ENCODE peak calls at places on chromosomes 4 and X, in four cellular contexts. M is heart right ventricle, O is body of pancreas, S is A549. F is an unnamed sample.

GRCh38 chr4:86847576-86847975 is 1.6 kb downstream of the SLC10A6 start:
- DNase-seq in M (no peak), O (no peak), S (no peak), F (no peak)

GRCh38 chrX:101485212-101486064 is at the start of gene ARMCX4:
- DNase-seq in M (peak), O (peak), S (no peak), F (peak)

GRCh38 chrX:10050481-10050880 is 83.3 kb downstream of the CLDN34 start:
- DNase-seq in M (peak), O (no peak), S (no peak), F (peak)

GRCh38 chr4:3851881-3852280 is 85.7 kb downstream of the ADRA2C start:
- DNase-seq in M (no peak), O (no peak), S (no peak), F (no peak)

GRCh38 chr4:139502312-139502946 is 48.5 kb downstream of the RAB33B start:
- DNase-seq in M (no peak), O (no peak), S (no peak), F (no peak)

GRCh38 chrX:3371163-3371562 is 24.7 kb upstream of the MXRA5 start:
- DNase-seq in M (no peak), O (no peak), S (no peak), F (no peak)

GRCh38 chr4:38889143-38889542 is 21.5 kb downstream of the FAM114A1 start:
- DNase-seq in M (no peak), O (no peak), S (peak), F (no peak)

GRCh38 chrX:3206314-3206713 is 140.1 kb downstream of the MXRA5 start:
- DNase-seq in M (no peak), O (no peak), S (no peak), F (no peak)

GRCh38 chr4:108433832-108434231 is 186.5 kb upstream of the RPL34 start:
- DNase-seq in M (no peak), O (no peak), S (no peak), F (no peak)

GRCh38 chr4:65924843-65925242 is 254.6 kb upstream of the EPHA5 start:
- DNase-seq in M (no peak), O (no peak), S (no peak), F (no peak)

GRCh38 chr4:128823025-128823661 is 13.6 kb downstream of the JADE1 start:
- DNase-seq in M (no peak), O (no peak), S (peak), F (no peak)

GRCh38 chr4:112060212-112060611 is 85.0 kb upstream of the FAM241A start:
- DNase-seq in M (no peak), O (no peak), S (peak), F (peak)

GRCh38 chr4:169225058-169225751 is 45.6 kb downstream of the SH3RF1 start:
- DNase-seq in M (no peak), O (no peak), S (peak), F (no peak)

GRCh38 chr4:23921993-23922392 is 32.1 kb upstream of the PPARGC1A start:
- DNase-seq in M (no peak), O (no peak), S (no peak), F (no peak)

GRCh38 chr4:153790962-153791551 is 2.2 kb upstream of the SFRP2 start:
- DNase-seq in M (no peak), O (peak), S (peak), F (peak)

GRCh38 chrX:150508461-150509367 is 59.7 kb upstream of the MTM1 start:
- DNase-seq in M (peak), O (peak), S (no peak), F (peak)

GRCh38 chr4:78592104-78592783 is 40.7 kb downstream of the ANXA3 start:
- DNase-seq in M (no peak), O (no peak), S (peak), F (peak)

GRCh38 chrX:15947648-15948317 is 93.2 kb upstream of the AP1S2 start:
- DNase-seq in M (no peak), O (no peak), S (peak), F (peak)

GRCh38 chr4:84647307-84647884 is 64.5 kb downstream of the CDS1 start:
- DNase-seq in M (no peak), O (no peak), S (no peak), F (no peak)

GRCh38 chrX:31127716-31128115 is 55.9 kb upstream of the FTHL17 start:
- DNase-seq in M (no peak), O (no peak), S (no peak), F (no peak)

GRCh38 chrX:31126205-31126604 is 54.4 kb upstream of the FTHL17 start:
- DNase-seq in M (no peak), O (no peak), S (no peak), F (no peak)

GRCh38 chrX:31128849-31129248 is 57.0 kb upstream of the FTHL17 start:
- DNase-seq in M (no peak), O (no peak), S (no peak), F (no peak)

GRCh38 chrX:31124536-31124935 is 52.7 kb upstream of the FTHL17 start:
- DNase-seq in M (no peak), O (no peak), S (no peak), F (no peak)

GRCh38 chrX:31123335-31123734 is 51.5 kb upstream of the FTHL17 start:
- DNase-seq in M (no peak), O (no peak), S (no peak), F (no peak)
- TF ChIP-seq CTCF in M (no peak), O (no peak), S (no peak), F (no peak)

GRCh38 chrX:143633530-143634372 is 2.1 kb downstream of the SLITRK4 start:
- DNase-seq in M (peak), O (no peak), S (no peak), F (peak)
- TF ChIP-seq CTCF in M (no peak), O (no peak), S (no peak), F (no peak)

GRCh38 chr4:121070696-121071639 is 1.4 kb downstream of the NDNF start:
- DNase-seq in M (peak), O (peak), S (peak), F (peak)
- TF ChIP-seq CTCF in M (no peak), O (peak), S (no peak), F (peak)

GRCh38 chr4:110503588-110504435 is 27.9 kb downstream of the ENPEP start:
- DNase-seq in M (no peak), O (no peak), S (no peak), F (no peak)
- TF ChIP-seq CTCF in M (no peak), O (no peak), S (no peak), F (no peak)

DNA sequence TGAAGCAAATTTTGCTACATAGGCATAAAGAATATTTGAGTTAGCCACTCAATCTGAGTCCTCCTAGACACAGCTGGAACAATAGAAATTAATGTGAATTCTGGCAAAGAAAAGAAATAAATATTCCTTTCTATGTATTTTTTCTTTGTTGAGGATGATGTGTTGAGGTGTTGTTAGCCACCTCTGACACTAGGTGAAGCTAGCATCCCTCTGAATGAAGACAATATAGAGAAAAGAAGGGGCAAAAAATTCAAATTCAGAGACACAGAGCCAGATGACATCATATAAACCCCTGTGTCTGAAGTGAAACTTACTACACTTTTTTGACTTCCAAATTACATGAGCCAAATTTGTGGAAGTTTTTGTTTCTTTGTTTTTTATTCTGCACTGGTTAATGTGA is 34.6 kb upstream of the TMPRSS11D start:
- DNase-seq in M (no peak), O (no peak), S (no peak), F (no peak)
- TF ChIP-seq CTCF in M (no peak), O (no peak), S (no peak), F (no peak)

GRCh38 chr4:52665592-52665991 is 6.5 kb upstream of the USP46 start:
- DNase-seq in M (no peak), O (no peak), S (peak), F (no peak)
- TF ChIP-seq CTCF in M (peak), O (peak), S (no peak), F (no peak)

DNA sequence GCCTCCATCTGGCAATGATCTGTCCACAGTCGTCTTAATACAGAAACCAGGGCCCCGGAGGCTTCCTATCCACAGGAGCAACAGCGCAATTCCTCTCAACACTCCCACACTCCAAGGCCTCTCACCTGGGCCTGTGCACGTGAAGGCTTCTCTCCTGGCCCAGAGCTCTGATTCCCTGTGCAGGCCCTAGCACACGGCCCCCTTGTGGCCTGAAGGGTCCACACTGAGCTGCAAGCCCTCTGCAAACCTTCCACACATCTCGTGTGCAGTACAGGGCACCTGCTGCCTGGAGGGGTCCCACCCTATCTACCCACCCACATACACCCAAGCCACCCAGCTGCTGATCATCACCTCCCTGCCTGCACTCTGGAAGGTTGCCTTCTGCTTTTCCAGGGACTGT is 150.1 kb upstream of the NUDT10 start:
- DNase-seq in M (no peak), O (no peak), S (peak), F (peak)
- TF ChIP-seq CTCF in M (no peak), O (no peak), S (no peak), F (no peak)